ENCODE peak calls at places on chromosomes 1 and 21, in six cellular contexts. Z, O, F, T, I and C are unnamed samples.

GRCh38 chr1:167138703-167139102 is 44.8 kb downstream of the STYXL2 start:
- DNase-seq in O (no peak), Z (no peak), I (no peak), F (no peak), T (no peak), C (no peak)

GRCh38 chr1:183029591-183030000 is 6.4 kb downstream of the LAMC1 start:
- DNase-seq in O (no peak), F (no peak), I (peak), Z (no peak), T (no peak), C (no peak)

GRCh38 chr1:241167121-241167619 is 189.8 kb downstream of the RGS7 start:
- DNase-seq in F (no peak), Z (no peak), I (no peak), T (no peak), O (no peak), C (no peak)

GRCh38 chr1:150008699-150009098 is 1.8 kb downstream of the OTUD7B start:
- DNase-seq in I (no peak), F (no peak), Z (no peak), T (no peak), O (no peak), C (no peak)

GRCh38 chr1:210647406-210648333 is 319.0 kb downstream of the HHAT start:
- DNase-seq in O (no peak), I (peak), T (peak), Z (no peak), F (no peak), C (no peak)

GRCh38 chr1:2330511-2331199 is 60.7 kb downstream of the MORN1 start:
- DNase-seq in I (peak), F (peak), O (no peak), T (peak), Z (no peak), C (no peak)

GRCh38 chr1:91752324-91752723 is 133.6 kb downstream of the TGFBR3 start:
- DNase-seq in F (no peak), Z (no peak), I (no peak), T (no peak), O (no peak), C (no peak)

GRCh38 chr1:12049625-12050024 is 13.5 kb upstream of the TNFRSF8 start:
- DNase-seq in Z (no peak), F (no peak), I (no peak), T (no peak), O (no peak), C (no peak)

GRCh38 chr1:94727846-94728715 is 92.1 kb upstream of the SLC44A3 start:
- DNase-seq in O (no peak), I (peak), F (no peak), T (peak), Z (no peak), C (no peak)

GRCh38 chr1:197911172-197911856 is 5.9 kb upstream of the LHX9 start:
- DNase-seq in O (no peak), Z (no peak), I (no peak), T (no peak), F (no peak), C (no peak)

GRCh38 chr1:209620484-209620879 is 31.7 kb downstream of the LAMB3 start:
- DNase-seq in O (no peak), I (peak), F (no peak), Z (no peak), T (no peak), C (peak)

GRCh38 chr1:152344463-152344862 is 15.3 kb downstream of the FLG2 start:
- DNase-seq in F (no peak), T (no peak), O (no peak), Z (no peak), I (no peak), C (no peak)

GRCh38 chr1:234943801-234944402 is 184.7 kb downstream of the TOMM20 start:
- DNase-seq in F (no peak), O (no peak), Z (no peak), T (no peak), I (no peak), C (no peak)

GRCh38 chr1:69911301-69911801 is 294.0 kb downstream of the LRRC40 start:
- DNase-seq in F (peak), I (peak), T (no peak), O (no peak), Z (no peak), C (no peak)

GRCh38 chr1:197666769-197667285 is 108.5 kb downstream of the DENND1B start:
- DNase-seq in I (no peak), T (no peak), Z (no peak), O (no peak), F (no peak), C (no peak)

GRCh38 chr1:161079436-161080110 is 9.8 kb downstream of the NECTIN4 start:
- DNase-seq in F (no peak), I (peak), Z (no peak), T (no peak), O (no peak), C (no peak)

GRCh38 chr21:26448751-26449150 is 124.3 kb downstream of the CYYR1 start:
- DNase-seq in O (no peak), T (no peak), I (peak), Z (no peak), F (no peak), C (no peak)

GRCh38 chr1:164565356-164565755 is 6.4 kb downstream of the PBX1 start:
- DNase-seq in O (no peak), F (no peak), Z (no peak), I (peak), T (no peak), C (no peak)

GRCh38 chr1:8396912-8397406 is 79.0 kb downstream of the SLC45A1 start:
- DNase-seq in F (peak), T (peak), O (no peak), Z (peak), I (peak), C (no peak)

GRCh38 chr1:234737915-234738314 is 127.9 kb upstream of the IRF2BP2 start:
- DNase-seq in T (no peak), O (no peak), I (no peak), F (no peak), Z (no peak), C (no peak)

GRCh38 chr1:183019860-183020259 is 3.4 kb upstream of the LAMC1 start:
- DNase-seq in Z (no peak), O (no peak), I (peak), T (peak), F (no peak), C (no peak)

GRCh38 chr1:117606608-117607261 is 887 bp downstream of the TENT5C start:
- DNase-seq in Z (peak), I (peak), O (peak), T (no peak), F (no peak), C (peak)

GRCh38 chr1:109307363-109308021 is 681 bp upstream of the MYBPHL start:
- DNase-seq in I (no peak), T (no peak), Z (peak), F (no peak), O (no peak), C (no peak)

GRCh38 chr21:36792505-36792967 is 93.6 kb downstream of the SIM2 start:
- DNase-seq in I (no peak), Z (no peak), T (no peak), F (no peak), O (no peak), C (no peak)

GRCh38 chr1:12341667-12342066 is 111.8 kb downstream of the VPS13D start:
- DNase-seq in T (no peak), O (no peak), I (no peak), Z (no peak), F (no peak), C (no peak)

GRCh38 chr1:106944721-106945120 is 111.8 kb upstream of the PRMT6 start:
- DNase-seq in F (no peak), Z (no peak), I (no peak), O (no peak), T (no peak), C (no peak)

GRCh38 chr1:74733616-74734484 is 898 bp downstream of the TYW3 start:
- DNase-seq in O (no peak), T (peak), I (peak), Z (peak), F (no peak), C (peak)

GRCh38 chr1:44472614-44473262 is 67.7 kb downstream of the RNF220 start:
- DNase-seq in I (peak), Z (no peak), T (no peak), O (no peak), F (no peak), C (no peak)
- H3K4me3 ChIP-seq in I (no peak), Z (no peak), T (no peak), O (no peak), F (no peak), C (no peak)

GRCh38 chr1:155086856-155087535 is 8.4 kb downstream of the EFNA3 start:
- DNase-seq in O (no peak), I (no peak), Z (no peak), F (no peak), T (no peak), C (no peak)

GRCh38 chr1:155085504-155086181 is 7.0 kb downstream of the EFNA3 start:
- DNase-seq in Z (peak), O (peak), I (peak), F (peak), T (no peak), C (no peak)

GRCh38 chr1:155084722-155085503 is 6.3 kb downstream of the EFNA3 start:
- DNase-seq in Z (peak), T (peak), I (peak), O (peak), F (peak), C (peak)

GRCh38 chr1:155083865-155084721 is 5.5 kb downstream of the EFNA3 start:
- DNase-seq in T (no peak), Z (peak), I (peak), O (peak), F (peak), C (no peak)

GRCh38 chr1:155086182-155086741 is 7.6 kb downstream of the EFNA3 start:
- DNase-seq in T (no peak), Z (peak), I (peak), F (peak), O (peak), C (no peak)
- H3K4me3 ChIP-seq in T (no peak), Z (peak), I (peak), F (no peak), O (no peak), C (peak)

GRCh38 chr1:18108313-18109057 is 887 bp downstream of the IGSF21 start:
- DNase-seq in I (no peak), O (no peak), Z (no peak), T (no peak), F (no peak), C (no peak)
- H3K4me3 ChIP-seq in I (peak), O (no peak), Z (no peak), T (no peak), F (no peak), C (peak)

DNA sequence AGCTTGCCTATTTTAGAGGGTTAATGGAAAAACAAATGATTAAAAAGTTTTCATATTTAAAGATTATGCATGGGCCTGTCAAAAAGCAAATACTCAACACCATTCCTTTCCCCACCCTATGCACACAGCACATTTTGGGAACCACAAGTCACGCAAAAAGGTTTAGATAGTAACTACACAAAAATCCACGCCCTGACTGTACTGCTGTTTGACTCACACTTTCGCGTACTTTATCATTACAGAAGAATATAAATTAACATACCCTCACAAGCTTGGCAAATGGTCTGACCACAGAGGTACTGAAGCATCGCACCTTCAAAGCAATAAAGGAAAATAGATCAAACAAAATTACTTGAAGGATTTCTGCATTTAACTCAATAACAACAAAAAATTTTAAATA is 1.4 kb downstream of the ATP5PO start:
- DNase-seq in T (no peak), O (no peak), Z (no peak), F (no peak), I (no peak), C (no peak)
- H3K4me3 ChIP-seq in T (no peak), O (no peak), Z (peak), F (no peak), I (peak), C (peak)

DNA sequence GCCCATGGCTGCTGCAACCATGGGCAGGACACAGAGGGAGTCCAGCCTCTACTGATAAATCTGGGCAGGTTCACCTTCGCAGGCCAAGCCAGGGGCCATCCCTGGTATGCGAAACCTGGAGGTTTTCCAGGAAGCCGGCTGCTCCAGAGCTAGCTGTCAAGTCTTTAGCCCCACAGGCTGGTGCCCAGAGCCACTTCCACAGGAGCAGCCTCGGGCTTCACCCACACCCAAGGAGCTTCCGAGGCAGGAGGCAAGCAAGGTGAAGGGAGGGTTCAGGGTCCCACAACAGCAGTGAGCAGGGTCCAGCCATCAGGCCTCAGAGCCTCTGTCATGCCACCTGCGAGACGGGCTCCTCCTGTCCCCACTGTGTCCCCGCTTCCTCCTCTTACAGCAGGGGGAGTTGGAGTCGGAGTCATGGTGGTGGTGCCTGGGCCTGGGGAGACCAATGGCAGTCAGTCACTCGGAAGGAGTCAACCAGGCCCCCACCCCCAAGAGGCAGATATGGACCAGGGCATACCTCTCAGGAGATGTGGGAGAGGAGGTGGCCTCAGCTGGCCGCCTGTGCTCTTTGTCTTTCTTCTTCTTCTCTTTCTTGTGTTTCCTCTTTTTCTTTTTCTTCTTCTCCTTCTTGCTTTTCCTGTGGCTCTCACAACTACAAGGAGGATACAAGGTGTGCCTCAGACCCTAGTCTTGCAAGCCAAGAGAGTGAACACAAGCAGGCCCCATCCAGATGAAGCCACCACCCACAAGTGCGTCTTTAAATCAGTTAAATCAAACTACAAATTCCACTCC is 2.1 kb downstream of the C1orf35 start:
- DNase-seq in I (no peak), F (peak), Z (no peak), T (no peak), O (no peak), C (no peak)
- H3K4me3 ChIP-seq in I (no peak), F (no peak), Z (peak), T (no peak), O (no peak), C (no peak)

GRCh38 chr1:173276922-173277800 is 70.0 kb upstream of the TNFSF4 start:
- DNase-seq in O (no peak), F (no peak), Z (peak), I (no peak), T (no peak), C (no peak)

GRCh38 chr1:173269490-173270230 is 62.5 kb upstream of the TNFSF4 start:
- DNase-seq in T (peak), O (no peak), F (no peak), Z (no peak), I (peak), C (no peak)

GRCh38 chr1:173270243-173270642 is 63.1 kb upstream of the TNFSF4 start:
- DNase-seq in F (no peak), T (no peak), I (no peak), O (no peak), Z (no peak), C (no peak)

GRCh38 chr1:173280899-173281660 is 73.9 kb upstream of the TNFSF4 start:
- DNase-seq in Z (no peak), T (peak), I (no peak), F (no peak), O (no peak), C (no peak)

DNA sequence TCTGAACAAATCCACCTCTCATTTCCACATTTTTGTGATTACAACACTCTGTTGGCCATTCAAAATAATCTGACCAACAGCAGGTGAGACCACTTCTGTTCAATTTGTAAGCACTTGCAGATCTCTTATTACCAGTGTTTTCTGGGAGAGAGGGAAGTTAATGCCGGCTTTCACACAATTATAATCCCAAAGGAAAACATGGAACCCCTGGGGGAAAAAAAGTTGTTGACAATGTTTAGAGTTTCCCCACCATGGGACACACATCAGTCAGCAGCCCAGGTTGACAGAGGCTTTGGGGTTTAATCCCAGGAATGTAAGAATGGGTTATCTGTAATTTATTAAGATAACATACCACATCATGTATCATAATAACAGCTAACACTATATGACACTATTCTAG is 68.4 kb upstream of the TNFSF4 start:
- DNase-seq in T (no peak), I (no peak), F (no peak), O (no peak), Z (no peak), C (no peak)
- H3K4me3 ChIP-seq in T (no peak), I (no peak), F (no peak), O (no peak), Z (no peak), C (no peak)

GRCh38 chr1:21641076-21641475 is 28.1 kb downstream of the RAP1GAP start:
- DNase-seq in O (no peak), T (no peak), Z (no peak), F (no peak), I (no peak), C (no peak)

GRCh38 chr1:21640653-21641052 is 28.5 kb downstream of the RAP1GAP start:
- DNase-seq in F (no peak), T (no peak), Z (no peak), I (no peak), O (no peak), C (no peak)

GRCh38 chr1:21641537-21641936 is 27.6 kb downstream of the RAP1GAP start:
- DNase-seq in Z (no peak), I (no peak), O (no peak), F (no peak), T (no peak), C (no peak)

GRCh38 chr1:21638531-21639341 is 30.4 kb downstream of the RAP1GAP start:
- DNase-seq in I (no peak), Z (no peak), F (no peak), O (no peak), T (no peak), C (no peak)

DNA sequence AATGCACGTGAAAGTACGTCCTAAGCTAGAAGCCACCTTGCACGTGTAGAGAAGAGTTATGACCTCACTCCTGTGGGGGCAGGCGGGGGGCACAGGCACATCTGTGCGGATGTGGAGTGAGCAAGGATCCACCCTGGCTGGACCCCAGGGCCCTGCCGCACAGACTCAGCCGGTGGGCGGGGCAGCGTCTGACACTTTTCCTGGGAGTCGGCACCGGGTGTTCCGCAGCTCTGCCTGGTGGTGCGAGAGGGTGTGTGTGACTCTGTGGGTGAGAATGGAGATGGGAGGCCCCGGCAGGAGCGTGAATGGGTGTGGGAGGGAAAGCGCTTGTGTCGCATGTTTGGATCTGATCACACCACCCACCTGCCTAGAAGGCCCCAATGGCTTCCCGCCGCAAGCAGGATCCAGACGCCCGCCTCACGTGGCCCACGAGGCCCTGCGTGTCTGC is 29.5 kb downstream of the RAP1GAP start:
- DNase-seq in I (no peak), F (no peak), Z (no peak), T (no peak), O (no peak), C (no peak)
- H3K4me3 ChIP-seq in I (no peak), F (no peak), Z (no peak), T (no peak), O (no peak), C (no peak)